ENCODE peak calls at places on chromosomes 12 and 14, in seven cellular contexts. One of them, this sample, is unnamed.

GRCh38 chr12:45674583-45674982 is 54.9 kb upstream of the ARID2 start:
- DNase-seq in left lung: no peak
- DNase-seq in endothelial cell of umbilical vein: peak; percentile 74
- DNase-seq in kidney: no peak
- DNase-seq in NCI-H1105 treated with DMSO at 0.1 percent for 48 hours: peak; percentile 22
- DNase-seq in activated naive CD4-positive, alpha-beta T cell treated with anti-CD3 and anti-CD28 coated beads, Interleukin-2, amount 10 ng/mL, durations not matched to agents 7 days and 5 days: no peak
- DNase-seq in SIG-M5: no peak
- DNase-seq in this sample: peak; percentile 94

GRCh38 chr12:41418586-41418985 is 230.5 kb downstream of the PDZRN4 start:
- DNase-seq in kidney: no peak
- DNase-seq in NCI-H1105 treated with DMSO at 0.1 percent for 48 hours: no peak
- DNase-seq in endothelial cell of umbilical vein: no peak
- DNase-seq in activated naive CD4-positive, alpha-beta T cell treated with anti-CD3 and anti-CD28 coated beads, Interleukin-2, amount 10 ng/mL, durations not matched to agents 7 days and 5 days: no peak
- DNase-seq in SIG-M5: no peak
- DNase-seq in left lung: no peak
- DNase-seq in this sample: no peak

GRCh38 chr14:91728616-91729183 is 3.2 kb downstream of the CATSPERB start:
- DNase-seq in kidney: no peak
- DNase-seq in SIG-M5: no peak
- DNase-seq in endothelial cell of umbilical vein: no peak
- DNase-seq in left lung: no peak
- DNase-seq in activated naive CD4-positive, alpha-beta T cell treated with anti-CD3 and anti-CD28 coated beads, Interleukin-2, amount 10 ng/mL, durations not matched to agents 7 days and 5 days: no peak
- DNase-seq in NCI-H1105 treated with DMSO at 0.1 percent for 48 hours: no peak
- DNase-seq in this sample: no peak

GRCh38 chr12:119645535-119646059 is 22.3 kb upstream of the PRKAB1 start:
- DNase-seq in left lung: no peak
- DNase-seq in SIG-M5: no peak
- DNase-seq in endothelial cell of umbilical vein: no peak
- DNase-seq in activated naive CD4-positive, alpha-beta T cell treated with anti-CD3 and anti-CD28 coated beads, Interleukin-2, amount 10 ng/mL, durations not matched to agents 7 days and 5 days: no peak
- DNase-seq in kidney: no peak
- DNase-seq in NCI-H1105 treated with DMSO at 0.1 percent for 48 hours: no peak
- DNase-seq in this sample: no peak

GRCh38 chr12:6157482-6157881 is 33.0 kb upstream of the VWF start:
- DNase-seq in SIG-M5: no peak
- DNase-seq in activated naive CD4-positive, alpha-beta T cell treated with anti-CD3 and anti-CD28 coated beads, Interleukin-2, amount 10 ng/mL, durations not matched to agents 7 days and 5 days: no peak
- DNase-seq in endothelial cell of umbilical vein: no peak
- DNase-seq in NCI-H1105 treated with DMSO at 0.1 percent for 48 hours: no peak
- DNase-seq in kidney: no peak
- DNase-seq in left lung: no peak
- DNase-seq in this sample: no peak

GRCh38 chr12:55934343-55934742 is 3.4 kb downstream of the DGKA start:
- DNase-seq in kidney: no peak
- DNase-seq in activated naive CD4-positive, alpha-beta T cell treated with anti-CD3 and anti-CD28 coated beads, Interleukin-2, amount 10 ng/mL, durations not matched to agents 7 days and 5 days: no peak
- DNase-seq in endothelial cell of umbilical vein: no peak
- DNase-seq in left lung: no peak
- DNase-seq in NCI-H1105 treated with DMSO at 0.1 percent for 48 hours: no peak
- DNase-seq in SIG-M5: no peak
- DNase-seq in this sample: no peak

GRCh38 chr14:98859301-98859700 is 412.7 kb downstream of the BCL11B start:
- DNase-seq in SIG-M5: no peak
- DNase-seq in NCI-H1105 treated with DMSO at 0.1 percent for 48 hours: no peak
- DNase-seq in left lung: no peak
- DNase-seq in endothelial cell of umbilical vein: no peak
- DNase-seq in activated naive CD4-positive, alpha-beta T cell treated with anti-CD3 and anti-CD28 coated beads, Interleukin-2, amount 10 ng/mL, durations not matched to agents 7 days and 5 days: no peak
- DNase-seq in kidney: no peak
- DNase-seq in this sample: no peak

GRCh38 chr14:72471346-72471745 is 422.6 kb downstream of the DPF3 start:
- DNase-seq in kidney: no peak
- DNase-seq in NCI-H1105 treated with DMSO at 0.1 percent for 48 hours: no peak
- DNase-seq in activated naive CD4-positive, alpha-beta T cell treated with anti-CD3 and anti-CD28 coated beads, Interleukin-2, amount 10 ng/mL, durations not matched to agents 7 days and 5 days: no peak
- DNase-seq in endothelial cell of umbilical vein: no peak
- DNase-seq in left lung: no peak
- DNase-seq in SIG-M5: no peak
- DNase-seq in this sample: peak; percentile 39

GRCh38 chr12:6336079-6336858 is 5.6 kb downstream of the TNFRSF1A start:
- DNase-seq in kidney: peak; percentile 99
- DNase-seq in activated naive CD4-positive, alpha-beta T cell treated with anti-CD3 and anti-CD28 coated beads, Interleukin-2, amount 10 ng/mL, durations not matched to agents 7 days and 5 days: peak; percentile 75
- DNase-seq in SIG-M5: peak; percentile 60
- DNase-seq in NCI-H1105 treated with DMSO at 0.1 percent for 48 hours: peak; percentile 34
- DNase-seq in left lung: peak; percentile 98
- DNase-seq in endothelial cell of umbilical vein: peak; percentile 99
- DNase-seq in this sample: peak; percentile 99

GRCh38 chr14:46245281-46245680 is 406.3 kb downstream of the RPL10L start:
- DNase-seq in kidney: no peak
- DNase-seq in endothelial cell of umbilical vein: no peak
- DNase-seq in SIG-M5: no peak
- DNase-seq in activated naive CD4-positive, alpha-beta T cell treated with anti-CD3 and anti-CD28 coated beads, Interleukin-2, amount 10 ng/mL, durations not matched to agents 7 days and 5 days: no peak
- DNase-seq in left lung: no peak
- DNase-seq in NCI-H1105 treated with DMSO at 0.1 percent for 48 hours: no peak
- DNase-seq in this sample: no peak

GRCh38 chr14:22387776-22388241 is 201.2 kb downstream of the DAD1 start:
- DNase-seq in left lung: peak; percentile 43
- DNase-seq in SIG-M5: no peak
- DNase-seq in activated naive CD4-positive, alpha-beta T cell treated with anti-CD3 and anti-CD28 coated beads, Interleukin-2, amount 10 ng/mL, durations not matched to agents 7 days and 5 days: no peak
- DNase-seq in kidney: peak; percentile 71
- DNase-seq in endothelial cell of umbilical vein: no peak
- DNase-seq in NCI-H1105 treated with DMSO at 0.1 percent for 48 hours: no peak
- DNase-seq in this sample: no peak

GRCh38 chr14:54622189-54622958 is 55.4 kb downstream of the SAMD4A start:
- DNase-seq in left lung: no peak
- DNase-seq in SIG-M5: no peak
- DNase-seq in NCI-H1105 treated with DMSO at 0.1 percent for 48 hours: no peak
- DNase-seq in activated naive CD4-positive, alpha-beta T cell treated with anti-CD3 and anti-CD28 coated beads, Interleukin-2, amount 10 ng/mL, durations not matched to agents 7 days and 5 days: no peak
- DNase-seq in kidney: no peak
- DNase-seq in endothelial cell of umbilical vein: peak; percentile 56
- DNase-seq in this sample: no peak

GRCh38 chr14:104819361-104819771 is 18.5 kb downstream of the ZBTB42 start:
- DNase-seq in SIG-M5: no peak
- DNase-seq in kidney: peak; percentile 64
- DNase-seq in left lung: peak; percentile 59
- DNase-seq in endothelial cell of umbilical vein: no peak
- DNase-seq in activated naive CD4-positive, alpha-beta T cell treated with anti-CD3 and anti-CD28 coated beads, Interleukin-2, amount 10 ng/mL, durations not matched to agents 7 days and 5 days: no peak
- DNase-seq in NCI-H1105 treated with DMSO at 0.1 percent for 48 hours: no peak
- DNase-seq in this sample: no peak

GRCh38 chr12:121793836-121794531 is 496 bp upstream of the RHOF start:
- DNase-seq in SIG-M5: peak; percentile 62
- DNase-seq in endothelial cell of umbilical vein: peak; percentile 94
- DNase-seq in NCI-H1105 treated with DMSO at 0.1 percent for 48 hours: peak; percentile 82
- DNase-seq in activated naive CD4-positive, alpha-beta T cell treated with anti-CD3 and anti-CD28 coated beads, Interleukin-2, amount 10 ng/mL, durations not matched to agents 7 days and 5 days: peak; percentile 96
- DNase-seq in left lung: peak; percentile 99
- DNase-seq in kidney: peak; percentile 97
- DNase-seq in this sample: peak; percentile 89

GRCh38 chr14:23162800-23163199 is 20.7 kb downstream of the SLC7A8 start:
- DNase-seq in activated naive CD4-positive, alpha-beta T cell treated with anti-CD3 and anti-CD28 coated beads, Interleukin-2, amount 10 ng/mL, durations not matched to agents 7 days and 5 days: no peak
- DNase-seq in SIG-M5: no peak
- DNase-seq in kidney: no peak
- DNase-seq in endothelial cell of umbilical vein: no peak
- DNase-seq in NCI-H1105 treated with DMSO at 0.1 percent for 48 hours: no peak
- DNase-seq in left lung: no peak
- DNase-seq in this sample: no peak

GRCh38 chr14:96189288-96189711 is 15.3 kb upstream of the BDKRB2 start:
- DNase-seq in activated naive CD4-positive, alpha-beta T cell treated with anti-CD3 and anti-CD28 coated beads, Interleukin-2, amount 10 ng/mL, durations not matched to agents 7 days and 5 days: no peak
- DNase-seq in endothelial cell of umbilical vein: no peak
- DNase-seq in NCI-H1105 treated with DMSO at 0.1 percent for 48 hours: no peak
- DNase-seq in left lung: no peak
- DNase-seq in SIG-M5: no peak
- DNase-seq in kidney: peak; percentile 71
- DNase-seq in this sample: peak; percentile 97

GRCh38 chr12:124700810-124701594 is 133.6 kb upstream of the NCOR2 start:
- DNase-seq in NCI-H1105 treated with DMSO at 0.1 percent for 48 hours: no peak
- DNase-seq in activated naive CD4-positive, alpha-beta T cell treated with anti-CD3 and anti-CD28 coated beads, Interleukin-2, amount 10 ng/mL, durations not matched to agents 7 days and 5 days: no peak
- DNase-seq in SIG-M5: no peak
- DNase-seq in left lung: peak; percentile 79
- DNase-seq in kidney: peak; percentile 75
- DNase-seq in endothelial cell of umbilical vein: peak; percentile 47
- DNase-seq in this sample: peak; percentile 50

GRCh38 chr12:123801573-123802178 is 39.6 kb downstream of the DNAH10 start:
- DNase-seq in endothelial cell of umbilical vein: peak; percentile 7
- DNase-seq in NCI-H1105 treated with DMSO at 0.1 percent for 48 hours: no peak
- DNase-seq in kidney: no peak
- DNase-seq in left lung: no peak
- DNase-seq in SIG-M5: no peak
- DNase-seq in activated naive CD4-positive, alpha-beta T cell treated with anti-CD3 and anti-CD28 coated beads, Interleukin-2, amount 10 ng/mL, durations not matched to agents 7 days and 5 days: no peak
- DNase-seq in this sample: peak; percentile 53

This sample was measured in IMR-90.